ENCODE peak calls at places on chromosomes 6 and 20, in five cellular contexts. V, M, A, H and K are unnamed samples.

GRCh38 chr6:68634503-68635411 is at the start of gene ADGRB3:
- DNase-seq in H (peak; percentile 79), V (peak; percentile 90), M (peak; percentile 82), A (no peak), K (peak; percentile 80)

GRCh38 chr6:111805511-111806181 is 67.6 kb downstream of the FYN start:
- DNase-seq in V (no peak), M (no peak), H (peak; percentile 80), A (no peak), K (no peak)

GRCh38 chr6:26268659-26269402 is 96.2 kb upstream of the BTN3A2 start:
- DNase-seq in V (peak; percentile 39), A (no peak), M (no peak), H (peak; percentile 69), K (peak; percentile 44)

GRCh38 chr20:20010639-20011500 is 6.3 kb upstream of the NAA20 start:
- DNase-seq in V (no peak), M (no peak), H (no peak), A (no peak), K (no peak)

GRCh38 chr6:158762787-158763439 is 56.3 kb downstream of the EZR start:
- DNase-seq in M (no peak), A (no peak), H (peak; percentile 57), V (no peak), K (no peak)

GRCh38 chr6:136030131-136030530 is 178.6 kb downstream of the PDE7B start:
- DNase-seq in V (no peak), H (no peak), A (no peak), M (no peak), K (no peak)

GRCh38 chr20:50366270-50367103 is 143.7 kb upstream of the PTPN1 start:
- DNase-seq in H (peak; percentile 89), V (no peak), A (no peak), M (no peak), K (no peak)

GRCh38 chr6:129852257-129852858 is 8.8 kb downstream of the TMEM244 start:
- DNase-seq in V (no peak), M (no peak), A (no peak), H (no peak), K (no peak)

GRCh38 chr20:63830821-63831593 is at the start of gene ZBTB46:
- DNase-seq in M (peak; percentile 85), V (peak; percentile 82), A (no peak), H (peak; percentile 84), K (no peak)

GRCh38 chr20:14336667-14337066 is 745 bp downstream of the FLRT3 start:
- DNase-seq in M (no peak), H (no peak), V (peak; percentile 8), A (no peak), K (no peak)

GRCh38 chr6:37137201-37137880 is 32.6 kb upstream of the PIM1 start:
- DNase-seq in V (peak; percentile 71), M (no peak), H (peak; percentile 62), A (peak; percentile 6), K (peak; percentile 33)

GRCh38 chr20:63900373-63900772 is 5.4 kb downstream of the DNAJC5 start:
- DNase-seq in V (no peak), M (no peak), A (no peak), H (no peak), K (no peak)

GRCh38 chr20:480044-480443 is 17.7 kb upstream of the TBC1D20 start:
- DNase-seq in M (no peak), H (no peak), A (no peak), V (no peak), K (no peak)

GRCh38 chr6:125940691-125941090 is 15.9 kb upstream of the HINT3 start:
- DNase-seq in M (no peak), V (no peak), H (no peak), A (no peak), K (no peak)

GRCh38 chr6:116663308-116663707 is 5.3 kb downstream of the ZUP1 start:
- DNase-seq in V (no peak), H (no peak), M (no peak), A (no peak), K (no peak)

GRCh38 chr6:45479834-45480696 is 102.3 kb upstream of the SUPT3H start:
- DNase-seq in V (no peak), H (no peak), M (no peak), A (no peak), K (no peak)

GRCh38 chr6:111503194-111503593 is 20.2 kb upstream of the REV3L start:
- DNase-seq in A (no peak), M (no peak), H (peak; percentile 13), V (no peak), K (no peak)

GRCh38 chr20:49328790-49329189 is 50.9 kb upstream of the ZNFX1 start:
- DNase-seq in H (no peak), M (peak; percentile 11), V (no peak), A (no peak), K (no peak)

GRCh38 chr20:46828471-46828870 is 66.2 kb upstream of the EYA2 start:
- DNase-seq in V (no peak), A (no peak), M (no peak), H (no peak), K (no peak)

GRCh38 chr20:18504479-18505060 is 3.2 kb upstream of the SEC23B start:
- DNase-seq in H (no peak), A (no peak), V (no peak), M (peak; percentile 75), K (no peak)

GRCh38 chr20:35410613-35411012 is 1.2 kb downstream of the UQCC1 start:
- DNase-seq in A (no peak), H (no peak), M (no peak), V (no peak), K (no peak)

GRCh38 chr6:53514677-53515076 is 30.2 kb downstream of the GCLC start:
- DNase-seq in H (no peak), M (no peak), A (no peak), V (no peak), K (no peak)

GRCh38 chr20:59765599-59766177 is 161.3 kb downstream of the PHACTR3 start:
- DNase-seq in H (peak; percentile 73), V (peak; percentile 62), M (no peak), A (no peak), K (peak; percentile 20)

GRCh38 chr6:137867685-137868509 is 838 bp downstream of the TNFAIP3 start:
- DNase-seq in V (peak; percentile 42), M (peak; percentile 87), A (peak; percentile 33), H (peak; percentile 89), K (no peak)

GRCh38 chr6:72635636-72636035 is 13.8 kb downstream of the KCNQ5 start:
- DNase-seq in H (no peak), M (no peak), V (no peak), A (no peak), K (no peak)

GRCh38 chr6:558089-558488 is 98.8 kb downstream of the HUS1B start:
- DNase-seq in A (no peak), M (no peak), V (no peak), H (peak; percentile 36), K (no peak)

GRCh38 chr20:13220857-13221297 is at the start of gene ISM1:
- DNase-seq in V (peak; percentile 73), M (peak; percentile 69), A (peak; percentile 16), H (peak; percentile 86), K (peak; percentile 26)

GRCh38 chr6:85472744-85473143 is 22.9 kb downstream of the NT5E start:
- DNase-seq in A (no peak), V (no peak), H (no peak), M (no peak), K (no peak)

GRCh38 chr6:111228094-111228493 is 140.8 kb downstream of the SLC16A10 start:
- DNase-seq in A (no peak), V (no peak), H (no peak), M (no peak), K (no peak)

GRCh38 chr6:38234934-38235678 is 404.6 kb downstream of the BTBD9 start:
- DNase-seq in V (no peak), M (no peak), A (no peak), H (no peak), K (no peak)

GRCh38 chr20:774016-774679 is 5.8 kb upstream of the SLC52A3 start:
- DNase-seq in V (no peak), H (no peak), A (no peak), M (no peak), K (no peak)

GRCh38 chr6:91241946-91242613 is 655.2 kb upstream of the MAP3K7 start:
- DNase-seq in M (no peak), A (no peak), V (no peak), H (no peak), K (no peak)

GRCh38 chr6:154791561-154792317 is 58.5 kb downstream of the SCAF8 start:
- DNase-seq in M (no peak), H (no peak), V (no peak), A (no peak), K (no peak)

GRCh38 chr6:128370072-128370471 is 150.3 kb downstream of the PTPRK start:
- DNase-seq in A (no peak), H (no peak), M (no peak), V (no peak), K (no peak)

GRCh38 chr6:169701218-169701952 is 444 bp downstream of the WDR27 start:
- DNase-seq in H (no peak), A (no peak), M (no peak), V (no peak), K (no peak)

GRCh38 chr20:31497838-31498540 is 16.3 kb upstream of the HM13 start:
- DNase-seq in M (no peak), H (no peak), A (no peak), V (no peak), K (no peak)

GRCh38 chr20:22931653-22932052 is 103.5 kb upstream of the SSTR4 start:
- DNase-seq in M (no peak), V (no peak), H (peak; percentile 34), A (no peak), K (no peak)